ENCODE peak calls at places on chromosomes 7 and 10, in nine cellular contexts. R is neural progenitor cell, L is left ventricle myocardium inferior, H is MM.1S, V is transverse colon, N is body of pancreas, J is IMR-90, Z is lower lobe of right lung, I is hepatocyte. K is an unnamed sample. For H3K4me1 and H3K27me3, the result is how much of the 10 kb centered on the place peaks cover.

GRCh38 chr10:16996530-16996964 is 133.1 kb downstream of the CUBN start:
- DNase-seq in R (no peak), L (no peak), H (no peak), V (no peak), N (no peak), J (peak), Z (no peak), I (no peak), K (no peak)

GRCh38 chr10:31101123-31101522 is 69.5 kb upstream of the ZNF438 start:
- DNase-seq in R (no peak), L (no peak), H (no peak), V (no peak), N (no peak), J (peak), Z (no peak), I (peak), K (peak)

GRCh38 chr7:2966466-2967078 is 77.1 kb downstream of the CARD11 start:
- DNase-seq in R (no peak), L (no peak), H (no peak), V (no peak), N (no peak), J (no peak), Z (no peak), I (no peak), K (peak)

GRCh38 chr7:103996639-103997038 is 7.2 kb upstream of the RELN start:
- DNase-seq in R (no peak), L (no peak), H (no peak), V (no peak), N (no peak), J (no peak), Z (no peak), I (no peak), K (no peak)

GRCh38 chr10:97365761-97366351 is 31.3 kb upstream of the FRAT2 start:
- DNase-seq in R (no peak), L (no peak), H (no peak), V (no peak), N (no peak), J (no peak), Z (peak), I (no peak), K (no peak)

GRCh38 chr7:43568529-43568928 is 14.4 kb upstream of the STK17A start:
- DNase-seq in R (no peak), L (no peak), H (no peak), V (no peak), N (no peak), J (no peak), Z (no peak), I (no peak), K (no peak)

GRCh38 chr7:65746398-65746669 is 126.5 kb upstream of the VKORC1L1 start:
- DNase-seq in R (no peak), L (no peak), H (no peak), V (no peak), N (no peak), J (peak), Z (no peak), I (no peak), K (no peak)

GRCh38 chr7:2863461-2864066 is 19.5 kb upstream of the GNA12 start:
- DNase-seq in R (no peak), L (peak), H (peak), V (peak), N (peak), J (peak), Z (peak), I (peak), K (peak)

GRCh38 chr7:38310601-38311057 is 37.2 kb upstream of the TARP start:
- DNase-seq in R (no peak), L (peak), H (no peak), V (peak), N (peak), J (no peak), Z (peak), I (no peak), K (peak)

DNA sequence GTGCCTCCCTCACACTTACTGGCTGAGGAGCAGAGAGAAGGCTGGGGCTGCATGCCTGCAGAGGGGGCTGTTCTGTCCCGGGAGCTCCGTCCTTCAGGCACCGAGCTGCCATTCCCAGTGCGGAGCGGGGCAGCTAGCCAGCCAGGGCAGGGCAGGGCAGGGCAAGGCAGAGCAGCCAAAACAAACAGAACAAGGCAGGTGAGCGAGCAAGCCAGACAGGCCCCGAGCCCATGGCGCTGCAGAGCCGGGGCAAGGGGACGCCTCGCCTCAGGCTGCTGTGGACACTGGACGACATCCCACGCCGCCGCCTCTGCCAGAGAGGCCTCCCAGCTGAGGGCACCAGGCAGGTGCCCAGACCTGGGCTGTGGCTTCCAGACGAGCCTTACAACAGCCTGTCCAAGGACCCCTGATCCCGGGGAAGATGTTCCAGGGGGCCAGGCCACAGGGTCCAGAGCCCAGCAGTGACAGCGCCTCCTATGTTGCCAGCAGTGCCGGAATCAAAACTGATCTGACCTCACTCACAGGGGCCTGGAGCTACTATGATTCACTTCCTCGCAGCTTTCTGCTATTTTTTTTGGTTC is 8.2 kb upstream of the NDST2 start:
- DNase-seq in R (no peak), L (peak), H (no peak), V (peak), N (peak), J (peak), Z (peak), I (no peak), K (peak)
- TF ChIP-seq CTCF in R (peak), L (no peak), H (no peak), V (no peak), N (peak), J (peak), Z (no peak), I (no peak), K (no peak)

DNA sequence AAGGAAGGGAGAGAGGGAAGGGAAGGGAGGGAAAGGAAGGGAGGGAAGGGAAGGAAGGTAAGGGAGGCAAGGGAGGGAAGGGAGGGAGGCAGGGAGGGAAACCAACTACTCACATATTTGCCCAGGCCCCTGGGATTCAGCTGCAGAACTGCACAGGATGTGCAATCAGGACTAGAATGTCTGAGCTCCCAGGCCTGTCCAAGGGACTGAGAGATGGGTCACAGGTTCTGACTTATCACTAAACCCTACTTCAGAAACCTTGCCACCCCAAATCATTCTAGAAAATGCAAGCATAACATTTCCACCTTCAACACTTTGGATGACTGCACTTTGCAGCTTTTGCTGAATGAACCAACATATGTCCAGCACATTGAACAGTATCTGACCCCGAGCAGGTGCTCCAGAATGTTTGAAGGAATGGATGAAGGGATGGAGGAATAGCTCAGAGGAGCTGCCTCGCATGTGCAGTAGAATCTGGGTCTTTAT is 245.3 kb downstream of the KCNMA1 start:
- DNase-seq in R (no peak), L (no peak), H (no peak), V (no peak), N (no peak), J (peak), Z (no peak), I (no peak), K (no peak)
- H3K4me1 ChIP-seq in R (under half), L (under half), H (under half), V (under half), N (half or more), J (under half), Z (under half), I (under half), K (under half)

GRCh38 chr7:35968140-35968940 is 167.5 kb downstream of the SEPTIN7 start:
- DNase-seq in R (no peak), L (no peak), H (no peak), V (no peak), N (no peak), J (no peak), Z (no peak), I (no peak), K (no peak)

GRCh38 chr7:35969055-35969454 is 168.2 kb downstream of the SEPTIN7 start:
- DNase-seq in R (no peak), L (no peak), H (no peak), V (no peak), N (no peak), J (no peak), Z (no peak), I (no peak), K (no peak)

GRCh38 chr7:35971133-35971995 is 170.5 kb downstream of the SEPTIN7 start:
- DNase-seq in R (no peak), L (no peak), H (peak), V (no peak), N (no peak), J (no peak), Z (no peak), I (no peak), K (peak)

GRCh38 chr7:35967366-35968139 is 166.7 kb downstream of the SEPTIN7 start:
- DNase-seq in R (no peak), L (no peak), H (no peak), V (no peak), N (no peak), J (no peak), Z (no peak), I (no peak), K (peak)

DNA sequence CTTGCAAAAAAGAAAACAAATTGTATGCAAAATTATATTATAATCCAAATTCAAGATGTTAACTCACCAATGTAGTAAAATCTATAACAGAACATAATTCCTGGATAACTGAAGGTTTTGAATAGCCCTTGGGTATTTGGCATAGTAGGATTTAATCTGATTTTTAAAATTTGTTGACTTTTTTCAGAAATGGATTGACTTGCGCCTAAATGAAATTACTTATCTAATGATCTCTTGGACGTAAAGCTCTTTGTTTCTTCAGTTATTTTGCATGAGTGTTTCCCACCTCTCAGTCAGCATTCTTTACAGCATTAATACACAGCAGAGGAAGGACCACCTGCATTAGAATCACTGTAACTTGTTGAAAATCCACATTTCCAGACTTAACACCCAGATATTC is 169.6 kb downstream of the SEPTIN7 start:
- DNase-seq in R (no peak), L (no peak), H (no peak), V (no peak), N (no peak), J (no peak), Z (no peak), I (no peak), K (no peak)
- H3K27me3 ChIP-seq in R (under half), L (under half), H (under half), V (under half), N (under half), J (under half), Z (under half), I (under half), K (under half)

GRCh38 chr7:33212144-33212543 is 82.8 kb downstream of the BBS9 start:
- DNase-seq in R (no peak), L (no peak), H (no peak), V (no peak), N (no peak), J (no peak), Z (no peak), I (no peak), K (no peak)
- TF ChIP-seq CTCF in R (no peak), L (no peak), H (no peak), V (no peak), N (no peak), J (no peak), Z (no peak), I (no peak), K (no peak)

DNA sequence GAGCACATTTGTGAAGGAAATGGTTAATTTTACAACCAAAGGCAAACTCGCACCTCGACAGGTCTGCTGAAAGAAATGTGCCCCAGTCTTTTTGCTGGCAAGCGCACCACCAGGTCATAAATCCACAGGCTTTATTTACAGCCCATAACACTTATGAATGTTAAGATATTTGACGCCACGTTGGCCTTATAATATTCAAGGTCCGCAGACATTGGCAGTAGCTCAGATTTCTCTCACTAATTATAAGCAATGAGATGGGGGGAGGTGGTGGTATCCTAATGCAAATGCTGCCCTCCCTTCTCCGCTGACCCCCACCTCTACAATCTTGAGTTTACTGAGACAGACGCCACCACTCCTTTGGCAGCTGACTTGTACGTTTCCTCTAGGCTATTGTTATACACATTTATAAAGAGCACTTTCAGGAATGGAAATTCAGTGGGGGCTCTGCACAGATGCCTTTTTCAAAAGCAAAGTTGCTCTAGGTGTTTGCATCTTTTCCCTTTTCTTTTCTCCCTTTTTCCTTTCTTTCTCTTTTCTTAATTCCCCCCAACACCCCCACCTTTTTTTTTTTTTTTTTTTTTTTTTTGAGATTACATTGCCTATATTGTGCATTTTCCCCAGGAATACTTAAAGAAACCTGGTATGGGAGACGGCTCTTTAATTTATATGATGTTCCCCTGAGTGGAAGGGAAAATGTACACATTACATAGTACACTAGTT is 6.7 kb downstream of the TCF7L2 start:
- DNase-seq in R (peak), L (no peak), H (no peak), V (peak), N (no peak), J (no peak), Z (no peak), I (peak), K (no peak)
- H3K4me1 ChIP-seq in R (half or more), L (half or more), H (under half), V (half or more), N (under half), J (under half), Z (half or more), I (half or more), K (under half)